ENCODE peak calls at places on chromosomes 11 and 22, in eight cellular contexts. One of them, this sample, is unnamed.

GRCh38 chr11:57406337-57406904 is 16.0 kb upstream of the PRG2 start:
- DNase-seq in neural progenitor cell: no peak
- DNase-seq in astrocyte of the spinal cord: peak
- DNase-seq in tibial nerve: no peak
- DNase-seq in RWPE1: no peak
- DNase-seq in IMR-90: peak
- DNase-seq in glutamatergic neuron: no peak
- DNase-seq in fibroblast of mammary gland: peak
- DNase-seq in this sample: no peak

GRCh38 chr22:32527756-32528155 is 53.1 kb downstream of the FBXO7 start:
- DNase-seq in neural progenitor cell: peak
- DNase-seq in astrocyte of the spinal cord: no peak
- DNase-seq in tibial nerve: no peak
- DNase-seq in RWPE1: no peak
- DNase-seq in IMR-90: no peak
- DNase-seq in glutamatergic neuron: peak
- DNase-seq in fibroblast of mammary gland: no peak
- DNase-seq in this sample: no peak

GRCh38 chr11:120168108-120168959 is 30.4 kb upstream of the TRIM29 start:
- DNase-seq in neural progenitor cell: no peak
- DNase-seq in astrocyte of the spinal cord: no peak
- DNase-seq in tibial nerve: no peak
- DNase-seq in RWPE1: no peak
- DNase-seq in IMR-90: peak
- DNase-seq in glutamatergic neuron: no peak
- DNase-seq in fibroblast of mammary gland: peak
- DNase-seq in this sample: no peak

GRCh38 chr11:127454856-127455255 is 454.3 kb upstream of the KIRREL3 start:
- DNase-seq in neural progenitor cell: peak
- DNase-seq in astrocyte of the spinal cord: peak
- DNase-seq in tibial nerve: no peak
- DNase-seq in RWPE1: no peak
- DNase-seq in IMR-90: no peak
- DNase-seq in glutamatergic neuron: no peak
- DNase-seq in fibroblast of mammary gland: no peak
- DNase-seq in this sample: no peak

GRCh38 chr22:45009881-45010531 is at the start of gene PHF21B:
- DNase-seq in neural progenitor cell: peak
- DNase-seq in astrocyte of the spinal cord: peak
- DNase-seq in tibial nerve: no peak
- DNase-seq in RWPE1: peak
- DNase-seq in IMR-90: peak
- DNase-seq in glutamatergic neuron: peak
- DNase-seq in fibroblast of mammary gland: peak
- DNase-seq in this sample: no peak

GRCh38 chr11:43130616-43131015 is 181.2 kb upstream of the API5 start:
- DNase-seq in neural progenitor cell: peak
- DNase-seq in astrocyte of the spinal cord: no peak
- DNase-seq in tibial nerve: no peak
- DNase-seq in RWPE1: no peak
- DNase-seq in IMR-90: no peak
- DNase-seq in glutamatergic neuron: no peak
- DNase-seq in fibroblast of mammary gland: no peak
- DNase-seq in this sample: no peak

GRCh38 chr11:44737222-44737621 is 10.5 kb downstream of the TSPAN18 start:
- DNase-seq in neural progenitor cell: no peak
- DNase-seq in astrocyte of the spinal cord: no peak
- DNase-seq in tibial nerve: no peak
- DNase-seq in RWPE1: no peak
- DNase-seq in IMR-90: no peak
- DNase-seq in glutamatergic neuron: no peak
- DNase-seq in fibroblast of mammary gland: no peak
- DNase-seq in this sample: no peak

GRCh38 chr11:76769645-76770586 is 13.2 kb upstream of the TSKU start:
- DNase-seq in neural progenitor cell: no peak
- DNase-seq in astrocyte of the spinal cord: no peak
- DNase-seq in tibial nerve: no peak
- DNase-seq in RWPE1: peak
- DNase-seq in IMR-90: peak
- DNase-seq in glutamatergic neuron: no peak
- DNase-seq in fibroblast of mammary gland: peak
- DNase-seq in this sample: no peak

GRCh38 chr11:59079089-59079488 is 7.0 kb upstream of the GLYATL1B start:
- DNase-seq in neural progenitor cell: no peak
- DNase-seq in astrocyte of the spinal cord: no peak
- DNase-seq in tibial nerve: no peak
- DNase-seq in RWPE1: no peak
- DNase-seq in IMR-90: no peak
- DNase-seq in glutamatergic neuron: no peak
- DNase-seq in fibroblast of mammary gland: no peak
- DNase-seq in this sample: no peak

GRCh38 chr11:124716596-124716995 is 23.1 kb upstream of the NRGN start:
- DNase-seq in neural progenitor cell: no peak
- DNase-seq in astrocyte of the spinal cord: peak
- DNase-seq in tibial nerve: no peak
- DNase-seq in RWPE1: no peak
- DNase-seq in IMR-90: peak
- DNase-seq in glutamatergic neuron: no peak
- DNase-seq in fibroblast of mammary gland: no peak
- DNase-seq in this sample: no peak

GRCh38 chr22:37496651-37497599 is 10.7 kb upstream of the MFNG start:
- DNase-seq in neural progenitor cell: peak
- DNase-seq in astrocyte of the spinal cord: peak
- DNase-seq in tibial nerve: no peak
- DNase-seq in RWPE1: peak
- DNase-seq in IMR-90: peak
- DNase-seq in glutamatergic neuron: no peak
- DNase-seq in fibroblast of mammary gland: peak
- DNase-seq in this sample: no peak

GRCh38 chr22:49540084-49540483 is 287.6 kb downstream of the BRD1 start:
- DNase-seq in neural progenitor cell: no peak
- DNase-seq in astrocyte of the spinal cord: no peak
- DNase-seq in tibial nerve: no peak
- DNase-seq in RWPE1: no peak
- DNase-seq in IMR-90: no peak
- DNase-seq in glutamatergic neuron: no peak
- DNase-seq in fibroblast of mammary gland: no peak
- DNase-seq in this sample: no peak

GRCh38 chr11:15189646-15190365 is 75.1 kb downstream of the INSC start:
- DNase-seq in neural progenitor cell: no peak
- DNase-seq in astrocyte of the spinal cord: peak
- DNase-seq in tibial nerve: no peak
- DNase-seq in RWPE1: no peak
- DNase-seq in IMR-90: peak
- DNase-seq in glutamatergic neuron: no peak
- DNase-seq in fibroblast of mammary gland: peak
- DNase-seq in this sample: no peak

DNA sequence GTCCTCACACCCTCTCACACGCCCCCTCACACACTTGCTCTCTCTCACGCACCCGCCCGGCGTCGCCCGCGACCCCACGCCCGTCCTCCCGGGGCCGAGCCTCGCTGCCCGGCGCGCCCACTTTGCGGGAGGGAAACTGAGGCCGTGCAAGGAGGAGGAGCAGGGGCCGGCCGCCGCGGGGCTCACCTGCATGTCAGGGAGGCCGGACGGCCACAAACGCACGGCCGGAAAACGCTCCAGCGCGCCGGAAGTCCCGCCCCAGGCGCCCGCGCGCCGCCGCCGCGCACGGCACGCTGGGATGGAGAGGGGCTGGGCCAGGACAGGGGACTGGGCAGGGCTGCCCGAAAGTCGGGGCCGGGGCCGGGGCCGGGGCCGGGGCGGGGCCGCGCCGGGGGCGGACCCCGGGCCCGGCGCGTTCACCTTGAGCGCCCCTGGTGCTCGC is at the start of gene CHID1:
- DNase-seq in neural progenitor cell: peak
- DNase-seq in astrocyte of the spinal cord: peak
- DNase-seq in tibial nerve: peak
- DNase-seq in RWPE1: peak
- DNase-seq in IMR-90: peak
- DNase-seq in glutamatergic neuron: peak
- DNase-seq in fibroblast of mammary gland: peak
- DNase-seq in this sample: peak
- TF ChIP-seq CTCF in neural progenitor cell: no peak
- TF ChIP-seq CTCF in astrocyte of the spinal cord: no peak
- TF ChIP-seq CTCF in tibial nerve: no peak
- TF ChIP-seq CTCF in RWPE1: no peak
- TF ChIP-seq CTCF in IMR-90: no peak
- TF ChIP-seq CTCF in glutamatergic neuron: no peak
- TF ChIP-seq CTCF in fibroblast of mammary gland: no peak
- TF ChIP-seq CTCF in this sample: no peak

GRCh38 chr11:109862808-109863207 is 230.4 kb upstream of the ZC3H12C start:
- DNase-seq in neural progenitor cell: no peak
- DNase-seq in astrocyte of the spinal cord: no peak
- DNase-seq in tibial nerve: no peak
- DNase-seq in RWPE1: no peak
- DNase-seq in IMR-90: no peak
- DNase-seq in glutamatergic neuron: no peak
- DNase-seq in fibroblast of mammary gland: no peak
- DNase-seq in this sample: no peak

GRCh38 chr11:109864834-109865557 is 228.2 kb upstream of the ZC3H12C start:
- DNase-seq in neural progenitor cell: no peak
- DNase-seq in astrocyte of the spinal cord: peak
- DNase-seq in tibial nerve: no peak
- DNase-seq in RWPE1: no peak
- DNase-seq in IMR-90: peak
- DNase-seq in glutamatergic neuron: no peak
- DNase-seq in fibroblast of mammary gland: peak
- DNase-seq in this sample: no peak

GRCh38 chr11:109864161-109864661 is 229.0 kb upstream of the ZC3H12C start:
- DNase-seq in neural progenitor cell: no peak
- DNase-seq in astrocyte of the spinal cord: no peak
- DNase-seq in tibial nerve: no peak
- DNase-seq in RWPE1: no peak
- DNase-seq in IMR-90: no peak
- DNase-seq in glutamatergic neuron: no peak
- DNase-seq in fibroblast of mammary gland: no peak
- DNase-seq in this sample: no peak

GRCh38 chr11:109867784-109868183 is 225.4 kb upstream of the ZC3H12C start:
- DNase-seq in neural progenitor cell: no peak
- DNase-seq in astrocyte of the spinal cord: no peak
- DNase-seq in tibial nerve: no peak
- DNase-seq in RWPE1: no peak
- DNase-seq in IMR-90: no peak
- DNase-seq in glutamatergic neuron: no peak
- DNase-seq in fibroblast of mammary gland: no peak
- DNase-seq in this sample: no peak

GRCh38 chr11:109865558-109866186 is 227.5 kb upstream of the ZC3H12C start:
- DNase-seq in neural progenitor cell: no peak
- DNase-seq in astrocyte of the spinal cord: no peak
- DNase-seq in tibial nerve: no peak
- DNase-seq in RWPE1: no peak
- DNase-seq in IMR-90: no peak
- DNase-seq in glutamatergic neuron: no peak
- DNase-seq in fibroblast of mammary gland: no peak
- DNase-seq in this sample: no peak
- TF ChIP-seq CTCF in neural progenitor cell: peak
- TF ChIP-seq CTCF in astrocyte of the spinal cord: no peak
- TF ChIP-seq CTCF in tibial nerve: no peak
- TF ChIP-seq CTCF in RWPE1: no peak
- TF ChIP-seq CTCF in IMR-90: no peak
- TF ChIP-seq CTCF in glutamatergic neuron: no peak
- TF ChIP-seq CTCF in fibroblast of mammary gland: no peak
- TF ChIP-seq CTCF in this sample: no peak

DNA sequence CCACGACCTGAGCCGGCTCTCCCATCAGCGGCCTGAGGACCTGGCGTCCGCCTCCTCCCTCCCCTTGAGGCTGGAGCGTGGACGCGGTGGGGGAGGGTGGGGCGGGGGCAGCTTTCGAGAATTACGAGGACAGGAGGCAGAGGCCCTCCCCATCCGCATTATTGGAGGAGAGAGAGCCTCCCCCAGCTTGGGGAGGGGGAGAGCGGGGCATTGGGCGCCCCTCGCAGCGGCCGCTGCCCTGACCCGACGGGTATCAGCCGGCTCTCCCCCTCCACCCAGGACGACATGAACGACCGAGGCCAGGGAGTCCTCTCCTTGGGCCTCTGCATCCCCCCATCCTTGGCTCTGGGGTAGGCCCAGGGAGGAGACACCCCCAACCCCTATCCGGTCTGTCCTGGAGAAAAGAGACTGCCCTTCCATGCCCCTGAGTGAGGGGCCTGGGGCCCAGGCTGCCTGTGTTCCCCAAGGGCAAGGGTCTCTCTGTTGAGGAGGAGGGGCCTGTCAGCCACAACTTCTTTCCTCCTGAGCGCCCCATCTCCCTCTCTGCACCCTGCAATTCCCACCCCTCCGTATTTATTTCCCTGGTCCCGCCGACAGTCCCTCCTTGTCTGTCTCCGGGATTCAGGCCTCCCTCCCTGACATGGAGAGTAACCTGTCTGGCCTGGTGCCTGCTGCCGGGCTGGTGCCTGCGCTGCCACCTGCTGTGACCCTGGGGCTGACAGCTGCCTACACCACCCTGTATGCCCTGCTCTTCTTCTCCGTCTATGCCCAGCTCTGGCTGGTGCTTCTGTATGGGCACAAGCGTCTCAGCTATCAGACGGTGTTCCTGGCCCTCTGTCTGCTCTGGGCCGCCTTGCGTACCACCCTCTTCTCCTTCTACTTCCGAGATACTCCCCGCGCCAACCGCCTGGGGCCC is 495 bp downstream of the GPR137 start:
- DNase-seq in neural progenitor cell: peak
- DNase-seq in astrocyte of the spinal cord: no peak
- DNase-seq in tibial nerve: no peak
- DNase-seq in RWPE1: no peak
- DNase-seq in IMR-90: no peak
- DNase-seq in glutamatergic neuron: no peak
- DNase-seq in fibroblast of mammary gland: no peak
- DNase-seq in this sample: no peak
- TF ChIP-seq CTCF in neural progenitor cell: no peak
- TF ChIP-seq CTCF in astrocyte of the spinal cord: no peak
- TF ChIP-seq CTCF in tibial nerve: no peak
- TF ChIP-seq CTCF in RWPE1: no peak
- TF ChIP-seq CTCF in IMR-90: no peak
- TF ChIP-seq CTCF in glutamatergic neuron: no peak
- TF ChIP-seq CTCF in fibroblast of mammary gland: no peak
- TF ChIP-seq CTCF in this sample: no peak

DNA sequence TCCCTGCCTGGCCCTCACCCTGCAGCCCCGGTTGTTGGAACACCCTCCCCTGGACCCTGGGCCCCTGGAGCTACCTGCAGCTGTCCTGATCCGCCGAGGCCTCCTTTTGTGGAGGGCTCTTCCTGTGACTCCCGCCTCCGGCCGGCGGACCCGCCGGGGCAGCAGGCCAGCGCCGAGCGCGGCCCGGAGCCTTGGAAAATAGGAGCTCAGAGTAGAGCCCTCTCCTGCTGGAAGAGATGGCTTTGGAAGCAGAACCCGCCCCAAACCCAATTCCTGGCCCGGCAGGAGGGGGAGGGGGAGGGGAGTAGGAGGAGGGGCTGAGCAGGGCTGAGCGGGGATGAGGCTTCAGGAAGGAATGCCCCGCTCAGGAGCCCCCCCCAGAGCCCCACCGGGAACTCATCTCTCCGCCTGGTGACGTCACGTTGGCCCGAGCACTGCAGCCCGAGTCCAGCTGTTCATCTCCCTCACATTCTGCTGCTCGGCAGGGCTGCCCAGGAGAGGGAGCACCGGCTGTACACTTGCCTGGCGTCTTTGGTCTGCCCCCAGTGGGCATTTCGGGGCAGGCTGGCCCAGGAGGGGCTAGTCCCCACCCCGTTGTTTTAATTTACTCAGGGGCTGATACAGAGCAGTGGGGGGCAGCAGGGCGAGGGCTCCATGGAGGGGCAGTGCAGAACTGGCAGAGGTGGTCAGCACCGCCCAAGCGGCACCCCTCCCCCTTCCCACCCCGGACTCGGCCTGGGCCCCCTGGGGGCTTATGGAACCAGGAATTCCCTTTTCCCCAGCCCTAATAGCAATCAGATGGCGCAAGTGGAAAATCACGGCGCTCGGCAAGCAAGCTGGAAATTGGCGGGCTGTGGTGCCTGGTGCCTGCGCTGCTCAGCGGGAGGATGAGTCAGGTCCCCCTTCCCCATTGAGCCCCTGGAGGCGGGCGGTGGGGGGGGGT is at the start of gene MRGPRF:
- DNase-seq in neural progenitor cell: peak
- DNase-seq in astrocyte of the spinal cord: peak
- DNase-seq in tibial nerve: peak
- DNase-seq in RWPE1: no peak
- DNase-seq in IMR-90: peak
- DNase-seq in glutamatergic neuron: peak
- DNase-seq in fibroblast of mammary gland: peak
- DNase-seq in this sample: no peak
- TF ChIP-seq CTCF in neural progenitor cell: peak
- TF ChIP-seq CTCF in astrocyte of the spinal cord: peak
- TF ChIP-seq CTCF in tibial nerve: peak
- TF ChIP-seq CTCF in RWPE1: peak
- TF ChIP-seq CTCF in IMR-90: peak
- TF ChIP-seq CTCF in glutamatergic neuron: peak
- TF ChIP-seq CTCF in fibroblast of mammary gland: peak
- TF ChIP-seq CTCF in this sample: no peak